ENCODE peak calls at places on chromosomes 4 and X, in five cellular contexts. I is stomach, H is K562, E is A549, U is body of pancreas. R is an unnamed sample. For H3K4me1, the result is how much of the 10 kb centered on the place peaks cover.

GRCh38 chr4:8581094-8581861 is 1.1 kb downstream of the GPR78 start:
- DNase-seq in I (no peak), H (no peak), E (no peak), U (no peak), R (peak)

GRCh38 chr4:95572304-95572991 is 23.7 kb upstream of the UNC5C start:
- DNase-seq in I (peak), H (no peak), E (no peak), U (peak), R (peak)

GRCh38 chrX:19725545-19726102 is 161.8 kb downstream of the SH3KBP1 start:
- DNase-seq in I (no peak), H (no peak), E (peak), U (no peak), R (no peak)

GRCh38 chr4:46404961-46405360 is 15.0 kb upstream of the GABRA2 start:
- DNase-seq in I (no peak), H (no peak), E (no peak), U (peak), R (no peak)

GRCh38 chrX:68332156-68332823 is 101.0 kb downstream of the OPHN1 start:
- DNase-seq in I (no peak), H (no peak), E (no peak), U (no peak), R (no peak)

GRCh38 chr4:141810702-141811365 is 174.5 kb downstream of the IL15 start:
- DNase-seq in I (no peak), H (no peak), E (peak), U (no peak), R (no peak)

GRCh38 chrX:38086451-38087215 is 80.3 kb downstream of the SYTL5 start:
- DNase-seq in I (no peak), H (no peak), E (no peak), U (no peak), R (no peak)

GRCh38 chr4:158809611-158810486 is 41.0 kb downstream of the FNIP2 start:
- DNase-seq in I (no peak), H (no peak), E (peak), U (peak), R (no peak)

GRCh38 chrX:132737743-132738142 is 220.7 kb downstream of the HS6ST2 start:
- DNase-seq in I (no peak), H (no peak), E (no peak), U (peak), R (no peak)

GRCh38 chr4:22842360-22842759 is 149.6 kb downstream of the GBA3 start:
- DNase-seq in I (no peak), H (no peak), E (no peak), U (no peak), R (no peak)

GRCh38 chrX:9333873-9334272 is 131.0 kb upstream of the TBL1X start:
- DNase-seq in I (no peak), H (no peak), E (no peak), U (no peak), R (no peak)

GRCh38 chr4:139958738-139959096 is 195.3 kb downstream of the MAML3 start:
- DNase-seq in I (no peak), H (no peak), E (no peak), U (no peak), R (no peak)

GRCh38 chr4:76764251-76764650 is 133.7 kb downstream of the SOWAHB start:
- DNase-seq in I (no peak), H (no peak), E (no peak), U (no peak), R (no peak)

GRCh38 chrX:12984629-12985303 is 9.9 kb downstream of the TMSB4X start:
- DNase-seq in I (peak), H (peak), E (peak), U (peak), R (no peak)

GRCh38 chrX:24748196-24748595 is 54.5 kb downstream of the POLA1 start:
- DNase-seq in I (no peak), H (no peak), E (no peak), U (no peak), R (no peak)

GRCh38 chr4:17232575-17233253 is 279.2 kb downstream of the QDPR start:
- DNase-seq in I (peak), H (no peak), E (no peak), U (peak), R (no peak)

GRCh38 chr4:2042947-2043395 is 16.2 kb upstream of the NAT8L start:
- DNase-seq in I (no peak), H (no peak), E (no peak), U (no peak), R (no peak)

GRCh38 chr4:170089274-170089742 is 448 bp downstream of the AADAT start:
- DNase-seq in I (no peak), H (no peak), E (peak), U (no peak), R (peak)

GRCh38 chr4:83618431-83618830 is 82.5 kb downstream of the GPAT3 start:
- DNase-seq in I (peak), H (peak), E (peak), U (peak), R (no peak)

GRCh38 chr4:113060853-113061252 is 11.4 kb downstream of the ANK2 start:
- DNase-seq in I (no peak), H (no peak), E (no peak), U (no peak), R (no peak)

GRCh38 chr4:113026556-113026955 is 22.9 kb upstream of the ANK2 start:
- DNase-seq in I (no peak), H (no peak), E (no peak), U (no peak), R (no peak)

GRCh38 chrX:46812445-46812844 is 24.4 kb upstream of the RP2 start:
- DNase-seq in I (no peak), H (no peak), E (peak), U (peak), R (no peak)

GRCh38 chr4:1191621-1192020 is 19.2 kb upstream of the SPON2 start:
- DNase-seq in I (peak), H (no peak), E (no peak), U (no peak), R (no peak)

GRCh38 chr4:186717556-186717955 is 6.1 kb downstream of the FAT1 start:
- DNase-seq in I (no peak), H (no peak), E (no peak), U (no peak), R (no peak)

GRCh38 chr4:164068392-164068791 is 573.9 kb downstream of the TMA16 start:
- DNase-seq in I (no peak), H (no peak), E (no peak), U (no peak), R (no peak)

GRCh38 chrX:67543818-67544217 is at the start of gene AR:
- DNase-seq in I (peak), H (no peak), E (peak), U (peak), R (peak)

GRCh38 chr4:157121396-157121795 is 45.4 kb downstream of the GLRB start:
- DNase-seq in I (no peak), H (no peak), E (no peak), U (no peak), R (no peak)

GRCh38 chrX:43969504-43970501 is 3.4 kb downstream of the NDP start:
- DNase-seq in I (no peak), H (no peak), E (peak), U (no peak), R (peak)
- H3K27ac ChIP-seq in I (no peak), H (no peak), E (no peak), U (no peak), R (peak)

GRCh38 chrX:135521405-135522131 is 1.1 kb downstream of the INTS6L start:
- DNase-seq in I (peak), H (peak), E (peak), U (peak), R (peak)
- TF ChIP-seq POLR2A in I (no peak), H (peak), E (peak), U (peak), R (peak)

GRCh38 chr4:25863347-25863784 is 578 bp upstream of the SEL1L3 start:
- DNase-seq in I (peak), H (no peak), E (peak), U (peak), R (peak)
- H3K4me1 ChIP-seq in I (half or more), H (under half), E (under half), U (under half), R (under half)

DNA sequence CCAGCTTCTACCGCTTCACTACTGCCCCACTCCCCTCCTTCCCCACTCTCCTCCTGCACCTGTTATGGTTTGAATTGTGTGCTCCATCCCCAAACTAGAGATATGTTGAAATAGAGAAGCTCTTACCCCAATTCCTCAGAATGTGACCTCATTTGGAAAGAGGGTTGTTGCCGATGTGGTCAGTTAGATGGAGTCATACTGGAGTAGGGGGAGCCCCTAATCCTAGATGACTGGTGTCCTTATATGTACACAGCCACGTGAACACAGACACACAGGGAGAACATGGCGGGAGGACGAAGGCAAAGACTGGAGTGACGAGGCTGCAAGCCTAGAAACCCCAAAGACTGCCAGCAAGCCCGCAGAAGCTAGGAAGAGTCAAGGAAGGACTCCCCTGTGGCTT is 84.3 kb downstream of the FHDC1 start:
- DNase-seq in I (no peak), H (no peak), E (no peak), U (no peak), R (no peak)
- H3K27ac ChIP-seq in I (no peak), H (no peak), E (no peak), U (no peak), R (no peak)

GRCh38 chrX:66004928-66005831 is 34.7 kb downstream of the VSIG4 start:
- DNase-seq in I (no peak), H (no peak), E (no peak), U (no peak), R (no peak)
- TF ChIP-seq POLR2A in I (no peak), H (peak), E (no peak), U (no peak), R (no peak)

GRCh38 chrX:21944136-21944615 is 3.7 kb downstream of the SMS start:
- DNase-seq in I (no peak), H (no peak), E (no peak), U (no peak), R (no peak)
- H3K4me1 ChIP-seq in I (under half), H (under half), E (under half), U (under half), R (under half)